ENCODE peak calls at places on chromosomes 11 and 22, in six cellular contexts. One of them, this sample, is unnamed.

GRCh38 chr22:24236656-24237055 is 8.2 kb downstream of the GGT5 start:
- DNase-seq in stimulated activated CD4-positive, alpha-beta T cell treated with anti-CD3 and anti-CD28 coated beads, Interleukin-12 subunit alpha, Interleukin-12 subunit beta, amount 100 ng/mL, for 48 hours: no peak
- DNase-seq in T follicular helper cell: no peak
- DNase-seq in activated CD4-positive, alpha-beta T cell treated with anti-CD3 and anti-CD28 coated beads for 48 hours: no peak
- DNase-seq in left ventricle myocardium inferior: no peak
- DNase-seq in AG04449: no peak
- DNase-seq in this sample: no peak

GRCh38 chr11:132962026-132962425 is 570.3 kb downstream of the OPCML start:
- DNase-seq in AG04449: peak
- DNase-seq in stimulated activated CD4-positive, alpha-beta T cell treated with anti-CD3 and anti-CD28 coated beads, Interleukin-12 subunit alpha, Interleukin-12 subunit beta, amount 100 ng/mL, for 48 hours: no peak
- DNase-seq in T follicular helper cell: no peak
- DNase-seq in left ventricle myocardium inferior: no peak
- DNase-seq in activated CD4-positive, alpha-beta T cell treated with anti-CD3 and anti-CD28 coated beads for 48 hours: no peak
- DNase-seq in this sample: no peak

GRCh38 chr11:33775064-33775807 is 916 bp upstream of the FBXO3 start:
- DNase-seq in AG04449: no peak
- DNase-seq in left ventricle myocardium inferior: no peak
- DNase-seq in stimulated activated CD4-positive, alpha-beta T cell treated with anti-CD3 and anti-CD28 coated beads, Interleukin-12 subunit alpha, Interleukin-12 subunit beta, amount 100 ng/mL, for 48 hours: no peak
- DNase-seq in T follicular helper cell: no peak
- DNase-seq in activated CD4-positive, alpha-beta T cell treated with anti-CD3 and anti-CD28 coated beads for 48 hours: no peak
- DNase-seq in this sample: no peak

GRCh38 chr11:11215944-11216343 is 137.1 kb downstream of the CSNK2A3 start:
- DNase-seq in activated CD4-positive, alpha-beta T cell treated with anti-CD3 and anti-CD28 coated beads for 48 hours: no peak
- DNase-seq in AG04449: no peak
- DNase-seq in T follicular helper cell: no peak
- DNase-seq in stimulated activated CD4-positive, alpha-beta T cell treated with anti-CD3 and anti-CD28 coated beads, Interleukin-12 subunit alpha, Interleukin-12 subunit beta, amount 100 ng/mL, for 48 hours: no peak
- DNase-seq in left ventricle myocardium inferior: no peak
- DNase-seq in this sample: no peak

GRCh38 chr11:86938203-86938899 is 16.8 kb downstream of the FZD4 start:
- DNase-seq in activated CD4-positive, alpha-beta T cell treated with anti-CD3 and anti-CD28 coated beads for 48 hours: no peak
- DNase-seq in AG04449: no peak
- DNase-seq in left ventricle myocardium inferior: no peak
- DNase-seq in T follicular helper cell: no peak
- DNase-seq in stimulated activated CD4-positive, alpha-beta T cell treated with anti-CD3 and anti-CD28 coated beads, Interleukin-12 subunit alpha, Interleukin-12 subunit beta, amount 100 ng/mL, for 48 hours: no peak
- DNase-seq in this sample: no peak

GRCh38 chr22:36743591-36744412 is 32.1 kb downstream of the IFT27 start:
- DNase-seq in stimulated activated CD4-positive, alpha-beta T cell treated with anti-CD3 and anti-CD28 coated beads, Interleukin-12 subunit alpha, Interleukin-12 subunit beta, amount 100 ng/mL, for 48 hours: no peak
- DNase-seq in activated CD4-positive, alpha-beta T cell treated with anti-CD3 and anti-CD28 coated beads for 48 hours: no peak
- DNase-seq in AG04449: no peak
- DNase-seq in left ventricle myocardium inferior: no peak
- DNase-seq in T follicular helper cell: no peak
- DNase-seq in this sample: no peak

GRCh38 chr22:35491908-35492380 is 48.7 kb upstream of the RASD2 start:
- DNase-seq in T follicular helper cell: no peak
- DNase-seq in AG04449: no peak
- DNase-seq in activated CD4-positive, alpha-beta T cell treated with anti-CD3 and anti-CD28 coated beads for 48 hours: no peak
- DNase-seq in left ventricle myocardium inferior: no peak
- DNase-seq in stimulated activated CD4-positive, alpha-beta T cell treated with anti-CD3 and anti-CD28 coated beads, Interleukin-12 subunit alpha, Interleukin-12 subunit beta, amount 100 ng/mL, for 48 hours: no peak
- DNase-seq in this sample: no peak

GRCh38 chr22:24834845-24835570 is 29.0 kb downstream of the SGSM1 start:
- DNase-seq in left ventricle myocardium inferior: no peak
- DNase-seq in T follicular helper cell: no peak
- DNase-seq in activated CD4-positive, alpha-beta T cell treated with anti-CD3 and anti-CD28 coated beads for 48 hours: peak
- DNase-seq in stimulated activated CD4-positive, alpha-beta T cell treated with anti-CD3 and anti-CD28 coated beads, Interleukin-12 subunit alpha, Interleukin-12 subunit beta, amount 100 ng/mL, for 48 hours: no peak
- DNase-seq in AG04449: no peak
- DNase-seq in this sample: peak

GRCh38 chr11:66339163-66339675 is 3.0 kb upstream of the RIN1 start:
- DNase-seq in AG04449: no peak
- DNase-seq in stimulated activated CD4-positive, alpha-beta T cell treated with anti-CD3 and anti-CD28 coated beads, Interleukin-12 subunit alpha, Interleukin-12 subunit beta, amount 100 ng/mL, for 48 hours: no peak
- DNase-seq in T follicular helper cell: no peak
- DNase-seq in activated CD4-positive, alpha-beta T cell treated with anti-CD3 and anti-CD28 coated beads for 48 hours: no peak
- DNase-seq in left ventricle myocardium inferior: no peak
- DNase-seq in this sample: no peak

GRCh38 chr22:40434745-40435144 is 64.4 kb downstream of the SGSM3 start:
- DNase-seq in activated CD4-positive, alpha-beta T cell treated with anti-CD3 and anti-CD28 coated beads for 48 hours: no peak
- DNase-seq in AG04449: no peak
- DNase-seq in left ventricle myocardium inferior: no peak
- DNase-seq in T follicular helper cell: no peak
- DNase-seq in stimulated activated CD4-positive, alpha-beta T cell treated with anti-CD3 and anti-CD28 coated beads, Interleukin-12 subunit alpha, Interleukin-12 subunit beta, amount 100 ng/mL, for 48 hours: no peak
- DNase-seq in this sample: peak